ENCODE peak calls at places on chromosomes 2 and 18, in six cellular contexts. C, S, B, V, X and Q are unnamed samples.

GRCh38 chr2:223967981-223968380 is 10.7 kb downstream of the MRPL44 start:
- DNase-seq in S (no peak), V (no peak), B (no peak), C (no peak), X (no peak), Q (no peak)

GRCh38 chr2:25347205-25347815 is 5.6 kb upstream of the DNMT3A start:
- DNase-seq in V (no peak), S (no peak), B (no peak), C (no peak), X (no peak), Q (no peak)

GRCh38 chr18:8889479-8889878 is 184.1 kb downstream of the MTCL1 start:
- DNase-seq in S (no peak), C (no peak), X (no peak), B (no peak), V (no peak), Q (no peak)

GRCh38 chr2:112182581-112183034 is 44.4 kb downstream of the FBLN7 start:
- DNase-seq in V (no peak), S (no peak), X (no peak), B (no peak), C (no peak), Q (no peak)

GRCh38 chr2:48471048-48471474 is 58.9 kb upstream of the STON1 start:
- DNase-seq in C (no peak), V (no peak), X (peak; percentile 32), B (peak; percentile 25), S (no peak), Q (no peak)

GRCh38 chr18:22171839-22172582 is 2.6 kb downstream of the GATA6 start:
- DNase-seq in X (no peak), V (peak; percentile 27), C (no peak), B (no peak), S (no peak), Q (peak; percentile 46)

GRCh38 chr2:238290079-238290478 is 1.7 kb upstream of the PER2 start:
- DNase-seq in C (no peak), B (peak; percentile 75), S (peak; percentile 37), X (no peak), V (peak; percentile 32), Q (peak; percentile 80)

GRCh38 chr18:21914739-21915319 is 174.2 kb downstream of the MIB1 start:
- DNase-seq in S (no peak), B (peak; percentile 13), X (no peak), V (no peak), C (no peak), Q (no peak)

GRCh38 chr2:226552571-226553285 is 246.9 kb downstream of the IRS1 start:
- DNase-seq in V (no peak), X (no peak), S (no peak), C (no peak), B (no peak), Q (no peak)

GRCh38 chr2:218429951-218430692 is 11.2 kb downstream of the VIL1 start:
- DNase-seq in S (no peak), V (no peak), C (no peak), X (no peak), B (no peak), Q (peak; percentile 20)

GRCh38 chr2:225100269-225100668 is 58.0 kb upstream of the DOCK10 start:
- DNase-seq in C (no peak), V (no peak), B (no peak), X (no peak), S (no peak), Q (no peak)

GRCh38 chr2:7379799-7380198 is 462.6 kb downstream of the RNF144A start:
- DNase-seq in S (no peak), V (no peak), C (no peak), B (no peak), X (no peak), Q (no peak)

GRCh38 chr18:56563568-56563967 is 74.8 kb downstream of the TXNL1 start:
- DNase-seq in B (no peak), C (no peak), S (no peak), X (no peak), V (no peak), Q (no peak)

GRCh38 chr18:33051397-33051796 is 278.6 kb upstream of the KLHL14 start:
- DNase-seq in C (no peak), S (no peak), X (peak; percentile 15), B (no peak), V (no peak), Q (no peak)

GRCh38 chr2:73111300-73112025 is 1.3 kb downstream of the RAB11FIP5 start:
- DNase-seq in S (no peak), B (peak; percentile 23), V (peak; percentile 39), X (no peak), C (no peak), Q (no peak)

GRCh38 chr2:111523009-111523408 is 361.0 kb downstream of the ANAPC1 start:
- DNase-seq in B (no peak), S (no peak), X (no peak), C (no peak), V (no peak), Q (no peak)

GRCh38 chr2:237662671-237663093 is 35.3 kb downstream of the LRRFIP1 start:
- DNase-seq in S (no peak), X (no peak), C (peak; percentile 18), V (peak; percentile 95), B (peak; percentile 86), Q (peak; percentile 96)

GRCh38 chr2:32760628-32761027 is 132.8 kb downstream of the TTC27 start:
- DNase-seq in S (no peak), C (no peak), X (no peak), V (no peak), B (no peak), Q (no peak)

GRCh38 chr2:187415449-187415848 is 32.6 kb downstream of the CALCRL start:
- DNase-seq in B (no peak), S (no peak), X (no peak), C (no peak), V (no peak), Q (no peak)

GRCh38 chr18:63099026-63099840 is 220.3 kb downstream of the BCL2 start:
- DNase-seq in X (no peak), V (no peak), B (no peak), C (no peak), S (no peak), Q (no peak)

DNA sequence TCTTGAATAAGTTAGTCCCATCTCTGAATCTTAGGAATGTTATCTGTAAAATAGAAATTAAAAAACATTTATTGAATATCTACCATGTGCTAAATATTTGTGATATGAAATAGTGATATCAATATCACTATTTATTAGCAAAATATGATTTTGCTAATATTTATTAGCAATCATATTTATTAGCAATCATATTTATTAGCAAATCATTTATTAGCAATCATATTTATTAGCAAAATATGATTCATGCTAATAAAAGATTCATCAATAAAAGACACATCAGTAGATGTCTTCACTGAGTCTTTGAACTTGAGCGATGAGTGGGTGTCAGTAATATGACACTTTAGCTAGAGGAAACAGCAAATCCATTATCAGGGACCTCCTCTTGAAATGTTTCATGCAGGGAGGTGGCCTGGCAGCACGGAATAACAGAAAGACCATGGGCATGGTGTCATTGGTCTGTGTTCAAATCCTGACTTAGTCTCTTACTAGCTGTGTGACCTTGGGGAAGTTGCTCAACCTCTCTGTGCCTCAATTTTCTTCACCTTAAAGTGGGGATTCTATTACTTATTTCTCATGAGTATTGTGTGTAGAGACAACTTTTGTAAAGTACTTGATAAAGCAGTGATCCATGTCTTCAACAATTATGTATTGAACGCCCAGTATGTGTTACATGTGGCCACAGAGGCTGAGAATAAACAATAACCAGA is 456.2 kb upstream of the MEX3C start:
- DNase-seq in S (no peak), V (no peak), X (no peak), B (no peak), C (no peak), Q (no peak)
- H3K4me3 ChIP-seq in S (no peak overlapping the region), V (no peak overlapping the region), X (no peak overlapping the region), B (no peak overlapping the region), C (no peak overlapping the region), Q (no peak overlapping the region)

DNA sequence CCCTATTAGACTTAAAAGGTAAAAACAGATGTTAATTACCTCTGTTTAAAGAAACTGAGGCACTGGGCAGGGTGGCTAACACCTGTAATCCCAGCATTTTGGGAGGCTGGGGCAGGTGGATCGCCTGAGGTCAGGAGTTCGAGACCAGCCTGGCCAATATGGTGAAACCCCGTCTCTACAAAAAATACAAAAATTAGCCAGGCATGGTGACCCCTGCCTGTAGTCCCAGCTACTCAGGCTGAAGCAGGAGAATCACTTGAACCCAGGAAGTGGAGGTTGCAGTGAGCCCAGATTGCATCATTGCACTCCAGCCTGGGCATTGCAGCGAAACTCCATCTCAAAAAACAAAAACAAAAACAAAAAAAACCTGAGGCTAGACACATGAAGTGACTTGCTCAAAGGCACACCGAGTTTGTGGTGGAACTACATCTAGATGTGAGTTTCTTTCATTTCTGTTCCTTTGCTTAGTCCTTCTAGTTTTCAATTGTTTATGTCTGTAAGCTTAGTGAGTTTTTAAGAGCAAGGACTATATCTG is 40.7 kb downstream of the SLC4A1AP start:
- DNase-seq in V (no peak), S (no peak), B (no peak), C (no peak), X (no peak), Q (no peak)
- H3K27ac ChIP-seq in V (peak overlapping the region; percentile 94), S (no peak overlapping the region), B (no peak overlapping the region), C (no peak overlapping the region), X (no peak overlapping the region), Q (no peak overlapping the region)

DNA sequence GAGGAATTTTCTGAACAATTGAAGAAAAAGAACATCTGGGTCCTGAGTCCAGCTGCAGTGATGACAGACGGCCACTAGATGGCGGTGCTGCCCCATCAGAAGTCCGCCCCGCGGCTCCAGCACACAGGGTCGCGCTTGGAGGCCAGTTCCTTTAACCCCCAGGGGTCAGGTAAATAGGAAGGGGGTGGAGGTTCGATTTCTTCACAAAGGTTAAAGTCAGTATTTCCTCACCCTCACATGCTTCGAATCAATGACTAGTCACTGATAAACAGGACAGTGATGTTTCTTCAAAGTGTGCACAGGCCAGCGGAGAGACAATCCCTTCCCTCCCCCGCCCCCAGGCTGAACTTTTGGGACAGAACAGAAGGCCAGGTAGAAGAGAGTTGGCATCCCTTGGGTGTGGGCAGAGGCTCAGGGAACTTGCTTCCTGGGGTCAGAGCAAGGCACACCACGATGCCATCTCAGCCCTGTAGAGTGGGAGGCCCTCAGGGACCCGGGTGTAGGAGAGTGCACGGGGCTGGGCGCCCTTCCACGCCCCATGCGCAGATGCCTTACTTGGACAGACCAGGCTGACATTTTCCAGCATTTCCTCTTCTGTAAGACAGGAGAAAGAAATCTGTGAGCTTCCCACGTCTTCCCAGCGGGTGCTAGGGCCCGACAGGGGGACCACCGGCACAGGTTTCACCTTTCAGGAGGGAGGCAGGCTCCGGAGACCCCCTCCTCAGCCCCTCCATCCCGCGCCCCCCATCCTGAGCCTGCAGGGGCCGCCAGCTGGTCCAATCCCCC is 722 bp downstream of the APOB start:
- DNase-seq in B (peak; percentile 51), C (peak; percentile 34), S (peak; percentile 67), V (peak; percentile 65), X (peak; percentile 18), Q (peak; percentile 73)
- H3K4me3 ChIP-seq in B (peak overlapping the region; percentile 24), C (no peak overlapping the region), S (peak overlapping the region; percentile 33), V (peak overlapping the region; percentile 40), X (no peak overlapping the region), Q (peak overlapping the region; percentile 2)

GRCh38 chr18:31688601-31689000 is 4.2 kb upstream of the B4GALT6 start:
- DNase-seq in C (no peak), B (no peak), S (no peak), V (no peak), X (no peak), Q (no peak)

GRCh38 chr18:31685097-31686082 is 1.0 kb upstream of the B4GALT6 start:
- DNase-seq in X (no peak), V (no peak), B (peak; percentile 62), C (no peak), S (peak; percentile 48), Q (peak; percentile 71)

GRCh38 chr18:31687016-31687415 is 2.6 kb upstream of the B4GALT6 start:
- DNase-seq in X (no peak), S (no peak), B (no peak), V (no peak), C (no peak), Q (no peak)

GRCh38 chr18:31686572-31686971 is 2.2 kb upstream of the B4GALT6 start:
- DNase-seq in S (no peak), X (no peak), B (no peak), V (no peak), C (no peak), Q (no peak)

GRCh38 chr18:31687529-31687928 is 3.1 kb upstream of the B4GALT6 start:
- DNase-seq in V (no peak), X (no peak), S (no peak), C (no peak), B (no peak), Q (no peak)
- H3K27ac ChIP-seq in V (no peak overlapping the region), X (no peak overlapping the region), S (no peak overlapping the region), C (no peak overlapping the region), B (no peak overlapping the region), Q (no peak overlapping the region)